ENCODE peak calls at places on chromosomes 6 and 20, in eight cellular contexts. L is cardiac fibroblast, Y is astrocyte, G is endothelial cell of umbilical vein, M is foreskin fibroblast, E is fibroblast of mammary gland, W is sigmoid colon, R is AG04450. J is an unnamed sample.

GRCh38 chr6:16419636-16420331 is 181.4 kb downstream of the GMPR start:
- DNase-seq in L (no peak), Y (no peak), G (no peak), M (no peak), E (no peak), W (no peak), R (no peak), J (no peak)

GRCh38 chr20:30912006-30912660 is 345.3 kb upstream of the DEFB115 start:
- DNase-seq in L (peak), Y (no peak), G (no peak), M (no peak), E (no peak), W (no peak), R (no peak), J (peak)

GRCh38 chr6:4356899-4357659 is 221.7 kb upstream of the ECI2 start:
- DNase-seq in L (no peak), Y (no peak), G (no peak), M (no peak), E (no peak), W (no peak), R (no peak), J (no peak)

GRCh38 chr6:167797079-167797870 is 29.4 kb upstream of the AFDN start:
- DNase-seq in L (no peak), Y (no peak), G (no peak), M (no peak), E (no peak), W (no peak), R (no peak), J (no peak)

GRCh38 chr20:47222728-47223127 is 133.8 kb downstream of the ZMYND8 start:
- DNase-seq in L (no peak), Y (no peak), G (no peak), M (no peak), E (no peak), W (no peak), R (no peak), J (no peak)

GRCh38 chr20:63029358-63030121 is 22.8 kb upstream of the BHLHE23 start:
- DNase-seq in L (no peak), Y (no peak), G (no peak), M (no peak), E (no peak), W (no peak), R (no peak), J (no peak)

GRCh38 chr6:116136933-116137340 is 11.0 kb upstream of the COL10A1 start:
- DNase-seq in L (peak), Y (peak), G (no peak), M (no peak), E (no peak), W (no peak), R (no peak), J (peak)

GRCh38 chr20:11849270-11849920 is 68.3 kb upstream of the BTBD3 start:
- DNase-seq in L (peak), Y (peak), G (no peak), M (peak), E (peak), W (no peak), R (no peak), J (peak)

GRCh38 chr6:124872361-124873065 is 89.7 kb upstream of the RNF217 start:
- DNase-seq in L (no peak), Y (no peak), G (no peak), M (no peak), E (no peak), W (no peak), R (no peak), J (no peak)

GRCh38 chr6:152206072-152206818 is 398.8 kb downstream of the ESR1 start:
- DNase-seq in L (peak), Y (no peak), G (peak), M (no peak), E (peak), W (peak), R (no peak), J (peak)

GRCh38 chr20:8457978-8458377 is 325.9 kb downstream of the PLCB1 start:
- DNase-seq in L (no peak), Y (no peak), G (no peak), M (no peak), E (no peak), W (no peak), R (no peak), J (no peak)

GRCh38 chr20:1185781-1186334 is 1.1 kb upstream of the TMEM74B start:
- DNase-seq in L (peak), Y (peak), G (peak), M (peak), E (peak), W (no peak), R (no peak), J (peak)

GRCh38 chr6:118748311-118749062 is 97.1 kb upstream of the CEP85L start:
- DNase-seq in L (no peak), Y (peak), G (peak), M (peak), E (peak), W (no peak), R (no peak), J (no peak)

GRCh38 chr20:1177680-1178079 is 7.1 kb downstream of the TMEM74B start:
- DNase-seq in L (peak), Y (no peak), G (no peak), M (no peak), E (peak), W (no peak), R (no peak), J (peak)

GRCh38 chr20:57611605-57612311 is 8.5 kb downstream of the ZBP1 start:
- DNase-seq in L (no peak), Y (no peak), G (no peak), M (no peak), E (no peak), W (no peak), R (no peak), J (no peak)

GRCh38 chr6:157800420-157801237 is 22.4 kb upstream of the SNX9 start:
- DNase-seq in L (peak), Y (peak), G (no peak), M (peak), E (peak), W (no peak), R (peak), J (peak)

GRCh38 chr6:33623895-33624381 is 2.8 kb downstream of the ITPR3 start:
- DNase-seq in L (no peak), Y (no peak), G (no peak), M (no peak), E (no peak), W (no peak), R (no peak), J (no peak)

GRCh38 chr20:38001173-38001875 is 31.9 kb downstream of the TTI1 start:
- DNase-seq in L (peak), Y (peak), G (peak), M (peak), E (peak), W (no peak), R (peak), J (peak)

GRCh38 chr20:5024982-5025381 is 23.7 kb upstream of the SLC23A2 start:
- DNase-seq in L (no peak), Y (no peak), G (no peak), M (no peak), E (no peak), W (no peak), R (no peak), J (no peak)

GRCh38 chr6:13273931-13274706 is 54.2 kb downstream of the TBC1D7 start:
- DNase-seq in L (no peak), Y (no peak), G (no peak), M (no peak), E (no peak), W (no peak), R (no peak), J (no peak)

GRCh38 chr20:878511-879307 is 37.4 kb downstream of the ANGPT4 start:
- DNase-seq in L (peak), Y (no peak), G (peak), M (peak), E (peak), W (no peak), R (no peak), J (peak)

GRCh38 chr20:24665196-24665595 is 195.8 kb downstream of the SYNDIG1 start:
- DNase-seq in L (no peak), Y (no peak), G (no peak), M (no peak), E (no peak), W (no peak), R (no peak), J (no peak)

GRCh38 chr20:31707994-31708744 is 14.5 kb downstream of the BCL2L1 start:
- DNase-seq in L (no peak), Y (no peak), G (no peak), M (no peak), E (no peak), W (peak), R (no peak), J (no peak)

GRCh38 chr6:129507846-129508245 is 202.1 kb downstream of the ARHGAP18 start:
- DNase-seq in L (no peak), Y (no peak), G (no peak), M (no peak), E (no peak), W (no peak), R (no peak), J (no peak)

GRCh38 chr6:1792989-1793388 is 183.3 kb downstream of the FOXC1 start:
- DNase-seq in L (peak), Y (no peak), G (no peak), M (no peak), E (peak), W (no peak), R (no peak), J (peak)

GRCh38 chr20:63563186-63563935 is 9.4 kb downstream of the FNDC11 start:
- DNase-seq in L (no peak), Y (no peak), G (no peak), M (no peak), E (no peak), W (no peak), R (no peak), J (no peak)

GRCh38 chr6:63537126-63537958 is 34.9 kb upstream of the LOC128125822 start:
- DNase-seq in L (peak), Y (no peak), G (no peak), M (no peak), E (peak), W (no peak), R (no peak), J (peak)

GRCh38 chr6:130886965-130887364 is 59.8 kb downstream of the SMLR1 start:
- DNase-seq in L (no peak), Y (no peak), G (no peak), M (no peak), E (no peak), W (no peak), R (no peak), J (no peak)

GRCh38 chr20:37295001-37295400 is 5.5 kb downstream of the MANBAL start:
- DNase-seq in L (peak), Y (peak), G (peak), M (peak), E (peak), W (peak), R (peak), J (peak)

GRCh38 chr20:2337142-2337541 is 41.3 kb downstream of the TGM3 start:
- DNase-seq in L (no peak), Y (no peak), G (no peak), M (no peak), E (no peak), W (no peak), R (no peak), J (no peak)

GRCh38 chr6:136613477-136613876 is 63.3 kb upstream of the MAP7 start:
- DNase-seq in L (peak), Y (peak), G (no peak), M (no peak), E (peak), W (no peak), R (no peak), J (peak)

GRCh38 chr20:51258582-51259175 is 235.8 kb upstream of the KCNG1 start:
- DNase-seq in L (peak), Y (peak), G (no peak), M (no peak), E (no peak), W (no peak), R (no peak), J (peak)

GRCh38 chr6:32855467-32856174 is 1.6 kb downstream of the PSMB9 start:
- DNase-seq in L (no peak), Y (no peak), G (no peak), M (no peak), E (no peak), W (no peak), R (no peak), J (no peak)

GRCh38 chr6:170424634-170425126 is 118.1 kb downstream of the FAM120B start:
- DNase-seq in L (no peak), Y (no peak), G (no peak), M (no peak), E (no peak), W (no peak), R (no peak), J (no peak)

GRCh38 chr20:32877507-32877906 is 18.8 kb downstream of the EFCAB8 start:
- DNase-seq in L (no peak), Y (peak), G (peak), M (peak), E (no peak), W (peak), R (peak), J (peak)

GRCh38 chr6:90295854-90296345 is 743 bp downstream of the BACH2 start:
- DNase-seq in L (peak), Y (peak), G (peak), M (peak), E (peak), W (peak), R (peak), J (peak)

GRCh38 chr20:6705920-6706500 is 61.5 kb upstream of the BMP2 start:
- DNase-seq in L (no peak), Y (no peak), G (no peak), M (no peak), E (no peak), W (no peak), R (no peak), J (no peak)

GRCh38 chr20:62175711-62176110 is 7.1 kb upstream of the MTG2 start:
- DNase-seq in L (no peak), Y (no peak), G (no peak), M (no peak), E (no peak), W (no peak), R (no peak), J (no peak)

GRCh38 chr20:44166477-44166876 is 20.5 kb downstream of the JPH2 start:
- DNase-seq in L (peak), Y (peak), G (no peak), M (no peak), E (peak), W (no peak), R (no peak), J (peak)
- H3K4me3 ChIP-seq in L (no peak), Y (peak), G (no peak), M (no peak), E (no peak), W (peak), R (no peak), J (no peak)

DNA sequence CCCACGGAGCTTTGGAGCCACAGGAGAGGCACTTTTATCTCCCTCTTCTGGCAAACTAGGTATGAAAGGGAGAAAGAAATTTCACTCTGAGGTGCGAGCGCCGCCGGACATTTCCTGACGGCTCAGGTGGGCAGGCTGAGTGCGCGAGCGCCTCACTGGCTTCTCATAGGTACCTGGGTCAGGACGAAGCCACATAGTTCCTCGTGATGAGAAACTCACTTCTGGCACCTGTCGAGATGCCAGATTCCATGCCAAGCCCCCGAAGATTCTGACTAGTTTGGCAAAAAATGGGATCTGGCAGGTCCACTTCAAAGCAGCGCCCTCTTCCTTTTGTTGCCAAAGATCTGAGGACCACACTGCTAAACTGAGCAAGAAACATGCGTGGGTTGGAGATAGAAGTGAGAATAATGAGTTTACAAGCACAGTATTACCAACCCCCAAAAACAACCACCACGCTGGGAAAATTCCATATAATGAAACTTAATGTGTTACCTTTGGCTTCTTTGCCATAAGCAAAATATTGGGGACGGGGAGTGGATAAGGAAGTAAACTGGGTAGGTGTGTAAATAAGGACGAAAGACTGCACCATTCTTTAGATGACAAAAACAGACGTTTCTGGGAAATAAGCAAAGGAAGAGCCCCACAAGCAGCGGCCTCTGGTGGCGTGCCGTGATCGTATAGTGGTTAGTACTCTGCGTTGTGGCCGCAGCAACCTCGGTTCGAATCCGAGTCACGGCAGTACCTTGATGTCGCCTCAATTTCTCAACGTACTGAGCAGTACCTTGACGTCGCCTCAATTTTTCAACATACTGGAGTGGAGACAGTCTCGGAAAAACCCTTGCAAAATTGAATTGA is 89.8 kb upstream of the PRSS16 start:
- DNase-seq in L (peak), Y (peak), G (peak), M (peak), E (peak), W (peak), R (no peak), J (peak)
- TF ChIP-seq CTCF in L (peak), Y (peak), G (peak), M (peak), E (peak), W (peak), R (peak), J (peak)

GRCh38 chr20:3679749-3680700 is 1.8 kb downstream of the ADAM33 start:
- DNase-seq in L (peak), Y (peak), G (no peak), M (peak), E (peak), W (peak), R (peak), J (peak)

GRCh38 chr20:3681931-3682820 is at the start of gene ADAM33:
- DNase-seq in L (no peak), Y (no peak), G (no peak), M (peak), E (peak), W (peak), R (no peak), J (peak)

GRCh38 chr20:3680701-3681351 is 984 bp downstream of the ADAM33 start:
- DNase-seq in L (no peak), Y (no peak), G (no peak), M (no peak), E (no peak), W (peak), R (no peak), J (peak)

GRCh38 chr20:3678893-3679720 is 2.7 kb downstream of the ADAM33 start:
- DNase-seq in L (no peak), Y (no peak), G (no peak), M (peak), E (peak), W (peak), R (no peak), J (no peak)

DNA sequence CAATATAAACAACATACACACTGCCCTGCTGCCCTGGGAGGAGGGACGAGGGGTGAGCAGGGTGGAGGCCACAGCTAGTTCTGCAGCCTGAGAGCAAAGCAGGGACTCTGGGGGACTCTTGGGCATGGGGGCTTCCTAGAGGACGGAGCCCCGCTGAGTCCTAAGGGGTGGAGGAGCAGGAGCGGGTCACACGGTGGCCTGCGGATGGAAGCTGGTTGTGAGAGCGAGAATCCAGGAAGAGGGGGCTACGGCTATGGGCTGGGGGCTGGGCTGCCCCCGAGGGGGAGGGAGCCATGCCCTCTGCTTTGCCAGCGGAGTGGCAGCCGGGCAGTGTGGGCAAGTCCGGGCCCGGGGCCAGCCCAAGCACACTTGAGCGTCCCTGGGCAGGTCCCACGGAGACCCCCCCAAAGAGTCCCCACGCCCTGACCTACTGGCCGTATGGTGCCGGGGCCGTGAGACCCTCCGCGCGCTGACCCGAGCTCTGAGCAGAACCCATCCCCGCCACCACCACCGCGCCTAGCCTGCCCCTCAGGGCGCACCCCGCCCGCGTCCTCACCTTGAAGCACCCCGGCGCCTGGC is 369 bp downstream of the ADAM33 start:
- DNase-seq in L (no peak), Y (no peak), G (no peak), M (no peak), E (no peak), W (peak), R (no peak), J (no peak)
- H3K4me3 ChIP-seq in L (peak), Y (peak), G (no peak), M (peak), E (peak), W (peak), R (peak), J (peak)

DNA sequence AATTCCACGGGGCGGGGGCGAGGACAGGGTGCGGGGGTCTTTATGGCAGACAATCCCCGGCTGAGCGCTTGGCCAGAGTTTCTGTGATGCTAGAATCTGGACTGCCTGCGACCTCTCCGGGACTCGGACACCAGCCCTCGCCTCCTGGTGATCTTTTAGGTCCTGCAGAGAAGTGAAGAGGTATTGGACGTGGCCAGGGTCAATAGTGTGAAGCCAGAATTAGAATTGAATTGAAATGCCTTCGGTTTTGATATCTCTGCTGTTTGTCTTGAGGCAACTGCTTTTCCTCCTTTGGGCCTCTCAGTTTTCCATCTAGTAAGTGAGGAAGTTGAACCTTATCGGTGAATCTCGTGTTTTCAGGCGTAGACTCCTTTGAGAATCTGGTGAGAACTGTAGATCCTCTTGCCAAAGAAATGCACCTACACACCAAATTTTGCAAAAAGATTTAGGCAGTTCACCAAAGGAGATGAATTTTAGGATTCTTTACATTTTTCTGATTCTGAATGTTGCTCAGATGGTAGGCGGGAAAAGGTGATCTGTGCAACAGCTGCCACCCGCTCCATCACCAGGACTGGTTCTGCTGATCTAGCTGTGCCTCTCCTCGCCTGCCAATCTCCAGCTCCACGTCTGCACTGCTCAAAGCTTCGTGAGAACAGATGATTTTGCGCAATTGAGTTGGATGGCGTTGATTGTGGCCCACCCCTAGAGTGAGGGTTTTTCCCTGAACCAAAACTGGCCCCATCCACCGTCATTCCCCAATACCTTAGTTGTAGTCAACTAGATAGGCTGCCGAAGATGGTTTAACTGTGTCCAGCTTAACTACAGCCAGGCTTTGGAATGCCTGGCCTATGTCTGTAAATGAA is 837 bp upstream of the OSER1 start:
- DNase-seq in L (peak), Y (no peak), G (no peak), M (peak), E (peak), W (peak), R (no peak), J (peak)
- TF ChIP-seq CTCF in L (no peak), Y (no peak), G (no peak), M (no peak), E (no peak), W (no peak), R (no peak), J (no peak)